ENCODE peak calls at places on chromosomes 3 and 15, in four cellular contexts. S, G, R and F are unnamed samples.

GRCh38 chr3:138032567-138032966 is 22.6 kb downstream of the CLDN18 start:
- DNase-seq in R (no peak), S (no peak), G (no peak), F (no peak)

GRCh38 chr3:12192173-12192572 is 33.5 kb upstream of the TIMP4 start:
- DNase-seq in R (no peak), G (no peak), S (no peak), F (no peak)

GRCh38 chr3:42936157-42936981 is 30.4 kb downstream of the ZNF662 start:
- DNase-seq in S (no peak), R (no peak), G (peak; percentile 16), F (no peak)

GRCh38 chr15:70318996-70319465 is 221.3 kb upstream of the TLE3 start:
- DNase-seq in S (no peak), R (no peak), G (peak; percentile 74), F (no peak)

GRCh38 chr3:121232309-121233225 is 313.2 kb downstream of the POLQ start:
- DNase-seq in G (no peak), R (no peak), S (no peak), F (no peak)

GRCh38 chr3:33115024-33115768 is 1.4 kb downstream of the CRTAP start:
- DNase-seq in S (no peak), R (peak; percentile 51), G (peak; percentile 84), F (peak; percentile 78)

GRCh38 chr3:16514799-16515353 is 1.4 kb upstream of the RFTN1 start:
- DNase-seq in G (no peak), S (no peak), R (no peak), F (no peak)

GRCh38 chr3:106367496-106367895 is 498.7 kb upstream of the CBLB start:
- DNase-seq in R (no peak), G (peak; percentile 27), S (no peak), F (no peak)

GRCh38 chr3:126474498-126475410 is 937 bp downstream of the ZXDC start:
- DNase-seq in G (peak; percentile 35), R (peak; percentile 66), S (no peak), F (peak; percentile 30)

GRCh38 chr15:60844431-60845174 is 365.7 kb upstream of the ICE2 start:
- DNase-seq in S (no peak), R (no peak), G (no peak), F (no peak)

GRCh38 chr3:61252836-61253235 is 1.6 kb upstream of the FHIT start:
- DNase-seq in R (no peak), G (no peak), S (no peak), F (no peak)

GRCh38 chr3:150330174-150330573 is 77.9 kb upstream of the TSC22D2 start:
- DNase-seq in G (no peak), S (no peak), R (no peak), F (no peak)

GRCh38 chr3:184574552-184575430 is 13.2 kb downstream of the EPHB3 start:
- DNase-seq in G (no peak), R (peak; percentile 97), S (peak; percentile 87), F (no peak)

GRCh38 chr3:69364354-69364753 is 21.5 kb downstream of the FRMD4B start:
- DNase-seq in S (no peak), R (no peak), G (no peak), F (no peak)

GRCh38 chr3:49553320-49553689 is 972 bp upstream of the BSN start:
- DNase-seq in G (peak; percentile 48), S (no peak), R (peak; percentile 8), F (no peak)

GRCh38 chr3:123449986-123450474 is 1.1 kb upstream of the ADCY5 start:
- DNase-seq in G (no peak), S (peak; percentile 66), R (peak; percentile 32), F (peak; percentile 60)

GRCh38 chr3:114892117-114892870 is 254.8 kb downstream of the ZBTB20 start:
- DNase-seq in G (no peak), S (no peak), R (no peak), F (no peak)

GRCh38 chr3:41961061-41961749 is 698 bp downstream of the ULK4 start:
- DNase-seq in R (peak; percentile 78), G (peak; percentile 61), S (peak; percentile 70), F (no peak)

GRCh38 chr3:134486577-134487041 is 752 bp downstream of the CEP63 start:
- DNase-seq in G (peak; percentile 58), R (peak; percentile 44), S (no peak), F (peak; percentile 36)

GRCh38 chr3:43503067-43503728 is 118.6 kb downstream of the ANO10 start:
- DNase-seq in G (peak; percentile 46), R (peak; percentile 34), S (no peak), F (no peak)

GRCh38 chr15:66068801-66069200 is 184.7 kb downstream of the MEGF11 start:
- DNase-seq in R (no peak), G (no peak), S (no peak), F (no peak)

GRCh38 chr3:170418422-170419300 is at the start of gene CLDN11:
- DNase-seq in S (peak; percentile 78), R (peak; percentile 70), G (peak; percentile 75), F (no peak)

GRCh38 chr3:33211444-33211843 is 7.2 kb downstream of the SUSD5 start:
- DNase-seq in R (no peak), S (no peak), G (peak; percentile 88), F (no peak)

GRCh38 chr3:24255414-24255813 is 239.2 kb downstream of the THRB start:
- DNase-seq in S (no peak), G (no peak), R (no peak), F (no peak)

GRCh38 chr15:69997701-69998273 is 99.9 kb downstream of the TLE3 start:
- DNase-seq in S (no peak), G (peak; percentile 4), R (no peak), F (no peak)

GRCh38 chr3:149003653-149004305 is 12.4 kb downstream of the GYG1 start:
- DNase-seq in G (no peak), R (peak; percentile 70), S (no peak), F (no peak)

GRCh38 chr3:36135863-36136262 is 244.4 kb upstream of the STAC start:
- DNase-seq in G (no peak), R (no peak), S (no peak), F (no peak)

GRCh38 chr3:37985637-37986320 is 4.8 kb upstream of the VILL start:
- DNase-seq in S (no peak), G (peak; percentile 35), R (no peak), F (no peak)

GRCh38 chr3:9826815-9827574 is 16.8 kb downstream of the RPUSD3 start:
- DNase-seq in R (peak; percentile 79), G (no peak), S (peak; percentile 73), F (no peak)

GRCh38 chr15:89104172-89104564 is 15.9 kb downstream of the ABHD2 start:
- DNase-seq in G (peak; percentile 29), R (no peak), S (no peak), F (no peak)

GRCh38 chr3:41900265-41900664 is 61.6 kb downstream of the ULK4 start:
- DNase-seq in G (peak; percentile 44), R (peak; percentile 25), S (no peak), F (peak; percentile 43)

GRCh38 chr15:34855893-34856292 is 60.5 kb upstream of the ACTC1 start:
- DNase-seq in G (peak; percentile 24), R (no peak), S (no peak), F (no peak)

GRCh38 chr3:190862209-190863118 is at the start of gene GMNC:
- DNase-seq in S (peak; percentile 91), G (peak; percentile 48), R (peak; percentile 87), F (peak; percentile 63)

GRCh38 chr3:197298858-197299854 is 744 bp upstream of the DLG1 start:
- DNase-seq in G (no peak), S (peak; percentile 68), R (peak; percentile 79), F (peak; percentile 29)

GRCh38 chr3:193853511-193854219 is 260.7 kb downstream of the OPA1 start:
- DNase-seq in S (no peak), G (no peak), R (peak; percentile 52), F (no peak)

GRCh38 chr3:192303235-192303634 is 424.1 kb downstream of the FGF12 start:
- DNase-seq in R (peak; percentile 14), S (no peak), G (no peak), F (peak; percentile 4)

GRCh38 chr15:31350771-31351170 is 24.1 kb downstream of the KLF13 start:
- DNase-seq in R (no peak), G (no peak), S (no peak), F (no peak)

GRCh38 chr15:83747050-83747717 is 93.3 kb downstream of the ADAMTSL3 start:
- DNase-seq in S (peak; percentile 42), R (peak; percentile 69), G (peak; percentile 10), F (no peak)

GRCh38 chr3:195255176-195255500 is 15.8 kb downstream of the XXYLT1 start:
- DNase-seq in G (no peak), S (no peak), R (no peak), F (no peak)

GRCh38 chr3:195254454-195255175 is 16.3 kb downstream of the XXYLT1 start:
- DNase-seq in R (no peak), S (no peak), G (no peak), F (no peak)

GRCh38 chr3:195253981-195254432 is 17.0 kb downstream of the XXYLT1 start:
- DNase-seq in G (no peak), S (no peak), R (no peak), F (no peak)

GRCh38 chr3:195256639-195257453 is 14.1 kb downstream of the XXYLT1 start:
- DNase-seq in G (no peak), S (no peak), R (no peak), F (no peak)

GRCh38 chr3:195255571-195256501 is 15.1 kb downstream of the XXYLT1 start:
- DNase-seq in R (no peak), S (no peak), G (no peak), F (no peak)
- H3K4ac ChIP-seq in R (no peak overlapping the region), S (no peak overlapping the region), G (no peak overlapping the region), F (no peak overlapping the region)

GRCh38 chr3:122382888-122383666 is at the start of gene MIX23:
- DNase-seq in R (peak; percentile 94), G (peak; percentile 75), S (peak; percentile 89), F (peak; percentile 80)
- H3K18ac ChIP-seq in R (peak within 1 kb of the TSS; percentile 16), G (peak within 1 kb of the TSS; percentile 95), S (peak within 1 kb of the TSS; percentile 95), F (peak within 1 kb of the TSS; percentile 86)

GRCh38 chr15:64861960-64862359 is 20.2 kb downstream of the PLEKHO2 start:
- DNase-seq in S (peak; percentile 43), R (peak; percentile 71), G (no peak), F (no peak)
- H3K4ac ChIP-seq in S (no peak overlapping the region), R (no peak overlapping the region), G (peak overlapping the region; percentile 11), F (no peak overlapping the region)

GRCh38 chr15:75649045-75649761 is 1.5 kb downstream of the SNX33 start:
- DNase-seq in G (no peak), S (no peak), R (no peak), F (no peak)

GRCh38 chr15:75646112-75646943 is 1.4 kb upstream of the SNX33 start:
- DNase-seq in S (no peak), G (no peak), R (no peak), F (no peak)

GRCh38 chr15:75648156-75649000 is 666 bp downstream of the SNX33 start:
- DNase-seq in R (peak; percentile 82), G (no peak), S (peak; percentile 69), F (peak; percentile 72)

GRCh38 chr15:75647370-75648155 is at the start of gene SNX33:
- DNase-seq in R (peak; percentile 95), G (peak; percentile 89), S (peak; percentile 90), F (peak; percentile 90)

GRCh38 chr15:75646944-75647364 is 758 bp upstream of the SNX33 start:
- DNase-seq in R (peak; percentile 30), G (no peak), S (peak; percentile 45), F (no peak)
- H3K18ac ChIP-seq in R (peak overlapping the region; percentile 82), G (peak overlapping the region; percentile 95), S (no peak overlapping the region), F (peak overlapping the region; percentile 93)